ENCODE peak calls at places on chromosomes 2 and 18, in ten cellular contexts. One of them, this sample, is unnamed.

GRCh38 chr2:16005819-16006536 is 65.6 kb downstream of the MYCN start:
- DNase-seq in stomach: peak
- DNase-seq in GM23338: no peak
- DNase-seq in breast epithelium: peak
- DNase-seq in K562: no peak
- DNase-seq in Panc1: no peak
- DNase-seq in HL-60: peak
- DNase-seq in spleen: no peak
- DNase-seq in upper lobe of left lung: no peak
- DNase-seq in SK-N-SH: no peak
- DNase-seq in this sample: peak

GRCh38 chr18:79902075-79902474 is 49.4 kb downstream of the SLC66A2 start:
- DNase-seq in GM23338: no peak
- DNase-seq in spleen: peak
- DNase-seq in upper lobe of left lung: no peak
- DNase-seq in SK-N-SH: no peak
- DNase-seq in Panc1: no peak
- DNase-seq in stomach: no peak
- DNase-seq in K562: no peak
- DNase-seq in HL-60: no peak
- DNase-seq in breast epithelium: no peak
- DNase-seq in this sample: no peak

GRCh38 chr2:134845719-134846118 is 7.3 kb downstream of the ACMSD start:
- DNase-seq in HL-60: no peak
- DNase-seq in Panc1: no peak
- DNase-seq in K562: no peak
- DNase-seq in stomach: no peak
- DNase-seq in GM23338: no peak
- DNase-seq in upper lobe of left lung: no peak
- DNase-seq in SK-N-SH: no peak
- DNase-seq in breast epithelium: no peak
- DNase-seq in spleen: no peak
- DNase-seq in this sample: no peak

GRCh38 chr2:239108459-239108858 is 260.6 kb downstream of the TWIST2 start:
- DNase-seq in spleen: no peak
- DNase-seq in K562: no peak
- DNase-seq in stomach: no peak
- DNase-seq in upper lobe of left lung: no peak
- DNase-seq in GM23338: peak
- DNase-seq in HL-60: no peak
- DNase-seq in breast epithelium: no peak
- DNase-seq in Panc1: no peak
- DNase-seq in SK-N-SH: no peak
- DNase-seq in this sample: no peak

GRCh38 chr18:78647018-78647417 is 332.6 kb upstream of the SALL3 start:
- DNase-seq in SK-N-SH: no peak
- DNase-seq in Panc1: no peak
- DNase-seq in stomach: no peak
- DNase-seq in spleen: no peak
- DNase-seq in K562: no peak
- DNase-seq in HL-60: no peak
- DNase-seq in breast epithelium: no peak
- DNase-seq in GM23338: no peak
- DNase-seq in upper lobe of left lung: no peak
- DNase-seq in this sample: no peak

GRCh38 chr2:62152000-62152399 is 43.9 kb upstream of the B3GNT2 start:
- DNase-seq in SK-N-SH: no peak
- DNase-seq in spleen: no peak
- DNase-seq in Panc1: no peak
- DNase-seq in breast epithelium: no peak
- DNase-seq in GM23338: no peak
- DNase-seq in stomach: no peak
- DNase-seq in HL-60: no peak
- DNase-seq in upper lobe of left lung: no peak
- DNase-seq in K562: no peak
- DNase-seq in this sample: peak

GRCh38 chr18:3579701-3580100 is 129.7 kb downstream of the TGIF1 start:
- DNase-seq in upper lobe of left lung: no peak
- DNase-seq in HL-60: no peak
- DNase-seq in SK-N-SH: no peak
- DNase-seq in K562: no peak
- DNase-seq in spleen: no peak
- DNase-seq in stomach: no peak
- DNase-seq in breast epithelium: no peak
- DNase-seq in GM23338: no peak
- DNase-seq in Panc1: no peak
- DNase-seq in this sample: no peak

GRCh38 chr2:27856386-27856785 is 33.8 kb downstream of the RBKS start:
- DNase-seq in HL-60: no peak
- DNase-seq in GM23338: no peak
- DNase-seq in SK-N-SH: no peak
- DNase-seq in breast epithelium: no peak
- DNase-seq in K562: no peak
- DNase-seq in Panc1: no peak
- DNase-seq in stomach: no peak
- DNase-seq in upper lobe of left lung: no peak
- DNase-seq in spleen: no peak
- DNase-seq in this sample: no peak

GRCh38 chr2:85181093-85181685 is 48.0 kb downstream of the TCF7L1 start:
- DNase-seq in breast epithelium: no peak
- DNase-seq in spleen: peak
- DNase-seq in K562: no peak
- DNase-seq in GM23338: peak
- DNase-seq in Panc1: no peak
- DNase-seq in stomach: no peak
- DNase-seq in HL-60: no peak
- DNase-seq in upper lobe of left lung: no peak
- DNase-seq in SK-N-SH: no peak
- DNase-seq in this sample: no peak

GRCh38 chr2:173196638-173197037 is 121.0 kb downstream of the MAP3K20 start:
- DNase-seq in Panc1: no peak
- DNase-seq in SK-N-SH: no peak
- DNase-seq in stomach: no peak
- DNase-seq in HL-60: no peak
- DNase-seq in breast epithelium: no peak
- DNase-seq in upper lobe of left lung: no peak
- DNase-seq in K562: no peak
- DNase-seq in GM23338: peak
- DNase-seq in spleen: no peak
- DNase-seq in this sample: no peak

GRCh38 chr2:152462591-152463178 is 127.7 kb downstream of the FMNL2 start:
- DNase-seq in GM23338: no peak
- DNase-seq in breast epithelium: no peak
- DNase-seq in spleen: no peak
- DNase-seq in SK-N-SH: no peak
- DNase-seq in K562: no peak
- DNase-seq in stomach: no peak
- DNase-seq in HL-60: no peak
- DNase-seq in upper lobe of left lung: no peak
- DNase-seq in Panc1: no peak
- DNase-seq in this sample: no peak

GRCh38 chr2:152458441-152458940 is 123.5 kb downstream of the FMNL2 start:
- DNase-seq in K562: no peak
- DNase-seq in stomach: no peak
- DNase-seq in breast epithelium: no peak
- DNase-seq in spleen: no peak
- DNase-seq in upper lobe of left lung: no peak
- DNase-seq in Panc1: no peak
- DNase-seq in HL-60: no peak
- DNase-seq in SK-N-SH: no peak
- DNase-seq in GM23338: no peak
- DNase-seq in this sample: no peak

GRCh38 chr2:152459116-152459515 is 124.1 kb downstream of the FMNL2 start:
- DNase-seq in breast epithelium: no peak
- DNase-seq in Panc1: no peak
- DNase-seq in K562: no peak
- DNase-seq in upper lobe of left lung: no peak
- DNase-seq in stomach: no peak
- DNase-seq in GM23338: no peak
- DNase-seq in HL-60: no peak
- DNase-seq in SK-N-SH: no peak
- DNase-seq in spleen: no peak
- DNase-seq in this sample: no peak

GRCh38 chr2:152456262-152456661 is 121.3 kb downstream of the FMNL2 start:
- DNase-seq in GM23338: no peak
- DNase-seq in stomach: no peak
- DNase-seq in SK-N-SH: no peak
- DNase-seq in K562: no peak
- DNase-seq in breast epithelium: no peak
- DNase-seq in HL-60: no peak
- DNase-seq in upper lobe of left lung: no peak
- DNase-seq in Panc1: no peak
- DNase-seq in spleen: no peak
- DNase-seq in this sample: peak

GRCh38 chr2:152460567-152460966 is 125.6 kb downstream of the FMNL2 start:
- DNase-seq in spleen: no peak
- DNase-seq in stomach: no peak
- DNase-seq in K562: no peak
- DNase-seq in HL-60: no peak
- DNase-seq in breast epithelium: no peak
- DNase-seq in SK-N-SH: no peak
- DNase-seq in upper lobe of left lung: no peak
- DNase-seq in GM23338: no peak
- DNase-seq in Panc1: no peak
- DNase-seq in this sample: no peak
- TF ChIP-seq POLR2AphosphoS5 in spleen: no peak
- TF ChIP-seq POLR2AphosphoS5 in stomach: no peak
- TF ChIP-seq POLR2AphosphoS5 in K562: no peak
- TF ChIP-seq POLR2AphosphoS5 in HL-60: no peak
- TF ChIP-seq POLR2AphosphoS5 in breast epithelium: no peak
- TF ChIP-seq POLR2AphosphoS5 in SK-N-SH: no peak
- TF ChIP-seq POLR2AphosphoS5 in upper lobe of left lung: no peak
- TF ChIP-seq POLR2AphosphoS5 in GM23338: no peak
- TF ChIP-seq POLR2AphosphoS5 in Panc1: no peak
- TF ChIP-seq POLR2AphosphoS5 in this sample: no peak

GRCh38 chr2:88126772-88127637 is 857 bp downstream of the FABP1 start:
- DNase-seq in K562: no peak
- DNase-seq in stomach: no peak
- DNase-seq in spleen: no peak
- DNase-seq in Panc1: no peak
- DNase-seq in SK-N-SH: no peak
- DNase-seq in breast epithelium: no peak
- DNase-seq in GM23338: no peak
- DNase-seq in HL-60: no peak
- DNase-seq in upper lobe of left lung: no peak
- DNase-seq in this sample: no peak
- H3K27ac ChIP-seq in K562: no peak
- H3K27ac ChIP-seq in stomach: no peak
- H3K27ac ChIP-seq in spleen: no peak
- H3K27ac ChIP-seq in Panc1: no peak
- H3K27ac ChIP-seq in SK-N-SH: no peak
- H3K27ac ChIP-seq in breast epithelium: no peak
- H3K27ac ChIP-seq in GM23338: no peak
- H3K27ac ChIP-seq in HL-60: no peak
- H3K27ac ChIP-seq in upper lobe of left lung: no peak
- H3K27ac ChIP-seq in this sample: no peak

GRCh38 chr2:131408176-131408575 is 44.2 kb upstream of the RAB6D start:
- DNase-seq in Panc1: no peak
- DNase-seq in SK-N-SH: no peak
- DNase-seq in breast epithelium: no peak
- DNase-seq in stomach: no peak
- DNase-seq in GM23338: no peak
- DNase-seq in K562: no peak
- DNase-seq in upper lobe of left lung: no peak
- DNase-seq in HL-60: no peak
- DNase-seq in spleen: no peak
- DNase-seq in this sample: no peak
- TF ChIP-seq POLR2AphosphoS5 in Panc1: no peak
- TF ChIP-seq POLR2AphosphoS5 in SK-N-SH: no peak
- TF ChIP-seq POLR2AphosphoS5 in breast epithelium: no peak
- TF ChIP-seq POLR2AphosphoS5 in stomach: no peak
- TF ChIP-seq POLR2AphosphoS5 in GM23338: no peak
- TF ChIP-seq POLR2AphosphoS5 in K562: no peak
- TF ChIP-seq POLR2AphosphoS5 in upper lobe of left lung: no peak
- TF ChIP-seq POLR2AphosphoS5 in HL-60: no peak
- TF ChIP-seq POLR2AphosphoS5 in spleen: no peak
- TF ChIP-seq POLR2AphosphoS5 in this sample: no peak

GRCh38 chr2:218984239-218985020 is 554 bp downstream of the FEV start:
- DNase-seq in breast epithelium: no peak
- DNase-seq in GM23338: peak
- DNase-seq in upper lobe of left lung: peak
- DNase-seq in Panc1: no peak
- DNase-seq in SK-N-SH: peak
- DNase-seq in stomach: no peak
- DNase-seq in spleen: no peak
- DNase-seq in HL-60: no peak
- DNase-seq in K562: no peak
- DNase-seq in this sample: no peak

GRCh38 chr2:218983971-218984238 is 1.1 kb downstream of the FEV start:
- DNase-seq in breast epithelium: no peak
- DNase-seq in stomach: no peak
- DNase-seq in SK-N-SH: no peak
- DNase-seq in spleen: no peak
- DNase-seq in K562: no peak
- DNase-seq in HL-60: no peak
- DNase-seq in upper lobe of left lung: no peak
- DNase-seq in Panc1: no peak
- DNase-seq in GM23338: no peak
- DNase-seq in this sample: no peak

GRCh38 chr2:218985021-218985324 is at the start of gene FEV:
- DNase-seq in breast epithelium: no peak
- DNase-seq in stomach: no peak
- DNase-seq in SK-N-SH: peak
- DNase-seq in K562: no peak
- DNase-seq in Panc1: no peak
- DNase-seq in HL-60: no peak
- DNase-seq in upper lobe of left lung: peak
- DNase-seq in GM23338: no peak
- DNase-seq in spleen: no peak
- DNase-seq in this sample: no peak

GRCh38 chr2:218982312-218983262 is 2.4 kb downstream of the FEV start:
- DNase-seq in GM23338: peak
- DNase-seq in upper lobe of left lung: no peak
- DNase-seq in K562: no peak
- DNase-seq in stomach: no peak
- DNase-seq in HL-60: peak
- DNase-seq in SK-N-SH: peak
- DNase-seq in Panc1: no peak
- DNase-seq in breast epithelium: no peak
- DNase-seq in spleen: no peak
- DNase-seq in this sample: no peak

DNA sequence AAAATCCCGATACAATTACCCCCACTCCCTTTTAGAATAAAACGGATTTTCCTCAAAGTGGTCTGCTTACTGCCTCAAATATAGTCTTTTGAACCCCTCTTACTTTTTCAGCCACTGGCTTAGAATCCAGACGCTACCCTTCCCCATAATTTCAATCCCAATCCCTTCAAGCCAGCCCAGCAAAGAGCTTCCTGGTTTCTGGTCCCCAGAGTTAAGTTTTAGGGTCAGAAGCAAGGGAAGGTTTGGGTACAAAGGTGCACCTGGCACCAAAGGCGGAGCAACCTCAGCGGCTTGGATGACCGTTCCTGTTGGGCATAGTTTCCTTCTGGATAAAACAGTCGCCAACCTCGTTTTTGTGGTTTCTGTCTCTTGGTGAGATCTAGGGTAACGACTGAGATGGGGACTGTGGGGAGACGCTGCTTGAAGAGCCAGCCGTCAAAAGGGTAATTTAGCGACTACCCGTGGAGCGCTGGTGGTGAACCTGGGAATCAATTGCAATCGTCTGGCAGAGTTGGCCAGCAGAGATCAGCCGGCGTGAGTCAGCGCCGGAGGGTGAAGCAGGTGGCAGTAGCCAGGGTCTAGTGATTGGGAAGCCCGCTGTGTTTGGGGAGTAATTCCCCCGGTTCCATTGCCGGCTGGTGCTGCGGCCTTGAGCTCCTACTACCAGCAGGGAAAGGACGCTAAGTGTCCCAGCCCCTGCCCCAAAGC is 1.6 kb downstream of the FEV start:
- DNase-seq in HL-60: no peak
- DNase-seq in GM23338: peak
- DNase-seq in upper lobe of left lung: no peak
- DNase-seq in spleen: no peak
- DNase-seq in stomach: no peak
- DNase-seq in K562: no peak
- DNase-seq in breast epithelium: no peak
- DNase-seq in Panc1: no peak
- DNase-seq in SK-N-SH: peak
- DNase-seq in this sample: no peak
- H3K27ac ChIP-seq in HL-60: no peak
- H3K27ac ChIP-seq in GM23338: no peak
- H3K27ac ChIP-seq in upper lobe of left lung: no peak
- H3K27ac ChIP-seq in spleen: no peak
- H3K27ac ChIP-seq in stomach: no peak
- H3K27ac ChIP-seq in K562: no peak
- H3K27ac ChIP-seq in breast epithelium: no peak
- H3K27ac ChIP-seq in Panc1: no peak
- H3K27ac ChIP-seq in SK-N-SH: peak
- H3K27ac ChIP-seq in this sample: no peak